ENCODE peak calls at places on chromosome 13, in nine cellular contexts. G is choroid plexus epithelial cell; D is omental fat pad; P is CD4-positive, alpha-beta T cell; Y is tibial artery; K is GM23338; E is ovary; M is CD8-positive, alpha-beta T cell; X is BJ. T is an unnamed sample.
A peak's percentile ranks its signal among the peaks of the same experiment; 100 is the strongest.

GRCh38 chr13:20412761-20413355 is 112.8 kb downstream of the CRYL1 start:
- DNase-seq in G (no peak), D (no peak), P (no peak), Y (no peak), K (peak; percentile 83), E (no peak), M (no peak), X (no peak), T (no peak)

GRCh38 chr13:98293103-98293502 is 116.0 kb upstream of the RNF113B start:
- DNase-seq in G (no peak), D (no peak), P (no peak), Y (no peak), K (no peak), E (no peak), M (no peak), X (no peak), T (no peak)

GRCh38 chr13:48505597-48506091 is 27.2 kb downstream of the RCBTB2 start:
- DNase-seq in G (no peak), D (no peak), P (peak; percentile 44), Y (peak; percentile 65), K (no peak), E (no peak), M (peak; percentile 42), X (peak; percentile 94), T (peak; percentile 63)

GRCh38 chr13:49679244-49679643 is 12.0 kb downstream of the EBPL start:
- DNase-seq in G (peak; percentile 82), D (no peak), P (no peak), Y (no peak), K (no peak), E (no peak), M (no peak), X (no peak), T (peak; percentile 61)

GRCh38 chr13:111552891-111553637 is 232.6 kb downstream of the TEX29 start:
- DNase-seq in G (no peak), D (no peak), P (no peak), Y (no peak), K (no peak), E (no peak), M (no peak), X (no peak), T (no peak)

GRCh38 chr13:51767100-51767499 is 36.9 kb downstream of the DHRS12 start:
- DNase-seq in G (no peak), D (no peak), P (no peak), Y (no peak), K (peak; percentile 72), E (no peak), M (no peak), X (no peak), T (no peak)

GRCh38 chr13:47025791-47026419 is 129.1 kb upstream of the HTR2A start:
- DNase-seq in G (no peak), D (no peak), P (no peak), Y (no peak), K (no peak), E (no peak), M (no peak), X (no peak), T (no peak)

GRCh38 chr13:41502676-41503075 is 45.3 kb downstream of the RGCC start:
- DNase-seq in G (no peak), D (no peak), P (peak; percentile 14), Y (no peak), K (no peak), E (no peak), M (no peak), X (no peak), T (peak; percentile 34)

GRCh38 chr13:33761744-33762143 is 56.2 kb upstream of the RFC3 start:
- DNase-seq in G (peak; percentile 61), D (no peak), P (no peak), Y (no peak), K (peak; percentile 43), E (no peak), M (no peak), X (no peak), T (no peak)

GRCh38 chr13:79030513-79030912 is 371.6 kb upstream of the OBI1 start:
- DNase-seq in G (no peak), D (no peak), P (no peak), Y (no peak), K (no peak), E (no peak), M (no peak), X (no peak), T (no peak)

GRCh38 chr13:79486433-79487188 is 5.7 kb downstream of the NDFIP2 start:
- DNase-seq in G (no peak), D (no peak), P (no peak), Y (no peak), K (no peak), E (no peak), M (no peak), X (no peak), T (no peak)

GRCh38 chr13:109148243-109148642 is 518.8 kb downstream of the MYO16 start:
- DNase-seq in G (peak; percentile 53), D (no peak), P (no peak), Y (no peak), K (no peak), E (no peak), M (no peak), X (no peak), T (no peak)

GRCh38 chr13:87255394-87255793 is 415.8 kb upstream of the SLITRK5 start:
- DNase-seq in G (no peak), D (no peak), P (no peak), Y (no peak), K (no peak), E (no peak), M (no peak), X (no peak), T (no peak)

GRCh38 chr13:87259479-87260083 is 411.6 kb upstream of the SLITRK5 start:
- DNase-seq in G (peak; percentile 32), D (no peak), P (no peak), Y (no peak), K (peak; percentile 77), E (no peak), M (no peak), X (no peak), T (no peak)
- TF ChIP-seq CTCF in G (peak; percentile 63), D (no peak), P (no peak), Y (no peak), K (peak; percentile 64), E (no peak), M (no peak), X (no peak), T (peak; percentile 19)

GRCh38 chr13:110476220-110476617 is 85.3 kb downstream of the RAB20 start:
- DNase-seq in G (no peak), D (no peak), P (no peak), Y (peak; percentile 16), K (no peak), E (no peak), M (no peak), X (no peak), T (no peak)

GRCh38 chr13:110475117-110475516 is 86.4 kb downstream of the RAB20 start:
- DNase-seq in G (no peak), D (no peak), P (no peak), Y (no peak), K (no peak), E (no peak), M (no peak), X (no peak), T (no peak)

GRCh38 chr13:110477711-110478245 is 83.7 kb downstream of the RAB20 start:
- DNase-seq in G (no peak), D (no peak), P (no peak), Y (no peak), K (no peak), E (no peak), M (no peak), X (no peak), T (no peak)

GRCh38 chr13:110474713-110475112 is 86.8 kb downstream of the RAB20 start:
- DNase-seq in G (no peak), D (no peak), P (no peak), Y (no peak), K (no peak), E (no peak), M (no peak), X (no peak), T (no peak)

DNA sequence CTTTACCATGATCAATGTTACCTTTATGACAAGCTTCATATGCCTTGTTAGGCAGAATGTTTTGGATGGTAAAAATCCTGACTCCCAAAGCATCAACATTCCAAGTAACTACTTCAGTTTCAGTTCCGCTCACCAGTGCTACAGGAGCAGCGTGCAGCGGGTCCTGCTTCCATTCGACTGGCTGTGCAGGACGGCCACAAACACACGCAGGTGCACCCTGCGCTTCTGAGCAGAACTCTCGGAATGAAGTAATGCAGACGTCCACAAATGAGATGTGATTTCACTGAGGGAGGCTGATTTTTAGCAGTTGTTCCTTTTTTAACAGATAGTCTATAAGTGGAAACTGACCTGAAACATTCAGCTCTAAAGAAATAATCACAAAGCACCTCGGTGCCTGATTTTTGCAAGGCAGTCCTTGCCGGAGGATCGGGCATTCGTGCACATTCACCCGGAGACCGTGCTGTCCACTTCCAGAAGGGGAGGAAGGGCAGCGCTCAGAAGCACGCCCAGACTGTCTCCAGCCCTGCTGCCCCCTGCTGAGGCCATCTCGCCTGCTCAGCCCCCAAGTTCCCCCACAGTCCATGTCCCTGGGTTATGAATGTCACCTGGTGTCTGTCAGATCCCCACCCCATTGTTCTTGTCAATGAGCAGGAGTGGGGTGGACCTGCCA is 85.8 kb downstream of the RAB20 start:
- DNase-seq in G (no peak), D (no peak), P (no peak), Y (peak; percentile 13), K (no peak), E (no peak), M (no peak), X (no peak), T (peak; percentile 54)
- TF ChIP-seq CTCF in G (no peak), D (no peak), P (no peak), Y (no peak), K (no peak), E (no peak), M (no peak), X (no peak), T (no peak)

GRCh38 chr13:75196112-75196855 is 285.7 kb downstream of the TBC1D4 start:
- DNase-seq in G (peak; percentile 95), D (no peak), P (no peak), Y (no peak), K (no peak), E (no peak), M (no peak), X (no peak), T (no peak)
- TF ChIP-seq CTCF in G (peak; percentile 26), D (no peak), P (no peak), Y (no peak), K (no peak), E (no peak), M (no peak), X (no peak), T (no peak)

GRCh38 chr13:113803409-113804016 is 44.5 kb downstream of the TMEM255B start:
- DNase-seq in G (no peak), D (no peak), P (no peak), Y (no peak), K (no peak), E (no peak), M (no peak), X (no peak), T (no peak)

GRCh38 chr13:113800576-113800926 is 41.5 kb downstream of the TMEM255B start:
- DNase-seq in G (no peak), D (no peak), P (no peak), Y (no peak), K (no peak), E (no peak), M (no peak), X (no peak), T (no peak)

GRCh38 chr13:113801289-113801961 is 42.4 kb downstream of the TMEM255B start:
- DNase-seq in G (no peak), D (no peak), P (no peak), Y (no peak), K (no peak), E (no peak), M (no peak), X (no peak), T (no peak)

GRCh38 chr13:113802761-113803160 is 43.7 kb downstream of the TMEM255B start:
- DNase-seq in G (peak; percentile 31), D (no peak), P (no peak), Y (no peak), K (peak; percentile 43), E (no peak), M (no peak), X (no peak), T (no peak)

GRCh38 chr13:113802090-113802531 is 43.1 kb downstream of the TMEM255B start:
- DNase-seq in G (peak; percentile 77), D (no peak), P (no peak), Y (peak; percentile 38), K (peak; percentile 84), E (peak; percentile 61), M (no peak), X (peak; percentile 25), T (no peak)
- TF ChIP-seq CTCF in G (peak; percentile 32), D (no peak), P (no peak), Y (no peak), K (peak; percentile 16), E (no peak), M (no peak), X (peak; percentile 28), T (no peak)